ENCODE peak calls at places on chromosomes 13 and 19, in four cellular contexts. B is IMR-90, Q is K562, N is GM12878. F is an unnamed sample.

GRCh38 chr19:21693399-21693798 is 74.0 kb downstream of the ZNF100 start:
- DNase-seq in N (no peak), Q (no peak), B (no peak), F (no peak)

GRCh38 chr19:47310819-47311218 is 1.2 kb downstream of the C5AR1 start:
- DNase-seq in Q (no peak), B (peak; percentile 21), N (no peak), F (peak; percentile 89)

GRCh38 chr13:91375119-91375729 is 23.2 kb upstream of the GPC5 start:
- DNase-seq in B (peak; percentile 8), N (no peak), Q (peak; percentile 83), F (no peak)

GRCh38 chr19:45919678-45920077 is 5.1 kb upstream of the NANOS2 start:
- DNase-seq in N (no peak), Q (no peak), B (no peak), F (no peak)

GRCh38 chr13:111460548-111461444 is 140.4 kb downstream of the TEX29 start:
- DNase-seq in N (no peak), B (peak; percentile 47), Q (no peak), F (peak; percentile 6)

GRCh38 chr19:6613711-6614110 is 22.8 kb upstream of the CD70 start:
- DNase-seq in N (no peak), B (no peak), Q (no peak), F (no peak)

GRCh38 chr19:33595783-33596182 is 26.0 kb upstream of the CHST8 start:
- DNase-seq in Q (no peak), B (no peak), N (no peak), F (no peak)

GRCh38 chr13:48159436-48160225 is 64.7 kb upstream of the MED4 start:
- DNase-seq in B (no peak), N (no peak), Q (no peak), F (no peak)

GRCh38 chr13:73057284-73058025 is 1.4 kb upstream of the KLF5 start:
- DNase-seq in N (no peak), Q (no peak), B (no peak), F (no peak)

GRCh38 chr19:1082928-1083816 is 12.0 kb downstream of the POLR2E start:
- DNase-seq in B (no peak), N (no peak), Q (no peak), F (no peak)

GRCh38 chr19:2426661-2427322 is 594 bp downstream of the TIMM13 start:
- DNase-seq in B (peak; percentile 14), N (no peak), Q (peak; percentile 88), F (peak; percentile 59)

GRCh38 chr19:45484273-45484945 is 12.4 kb downstream of the RTN2 start:
- DNase-seq in B (no peak), N (no peak), Q (no peak), F (no peak)

GRCh38 chr13:66660013-66660804 is 569.9 kb downstream of the PCDH9 start:
- DNase-seq in B (peak; percentile 75), N (no peak), Q (no peak), F (peak; percentile 61)

GRCh38 chr13:20664304-20664703 is 39.2 kb upstream of the IL17D start:
- DNase-seq in N (no peak), Q (no peak), B (no peak), F (no peak)

GRCh38 chr13:25232937-25233515 is 54.3 kb downstream of the MTMR6 start:
- DNase-seq in N (no peak), B (peak; percentile 21), Q (peak; percentile 17), F (peak; percentile 41)

GRCh38 chr19:55606817-55607216 is 1.4 kb downstream of the ZNF865 start:
- DNase-seq in Q (no peak), B (no peak), N (no peak), F (no peak)

DNA sequence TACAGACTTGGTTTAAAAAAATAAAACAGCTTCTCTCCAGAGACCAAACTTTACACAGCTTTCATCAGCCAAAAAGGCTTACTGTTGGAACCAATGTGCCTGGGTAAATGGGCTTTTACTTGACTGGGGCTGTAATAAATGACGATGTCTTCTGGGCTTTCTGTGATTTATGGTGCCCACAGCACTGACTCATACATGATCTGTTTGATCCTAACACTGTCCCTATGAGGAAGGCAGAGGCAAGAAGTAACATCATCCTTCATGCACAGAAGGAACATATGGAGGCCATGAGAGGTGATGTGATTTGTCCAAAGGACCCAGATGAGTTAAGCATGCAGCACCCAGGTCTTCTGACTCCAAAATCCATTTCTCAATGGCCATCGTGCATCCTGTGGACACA is 77.4 kb downstream of the DOCK9 start:
- DNase-seq in Q (no peak), B (no peak), N (no peak), F (no peak)
- TF ChIP-seq ELK1 in Q (no peak), B (no peak), N (no peak), F (no peak)

DNA sequence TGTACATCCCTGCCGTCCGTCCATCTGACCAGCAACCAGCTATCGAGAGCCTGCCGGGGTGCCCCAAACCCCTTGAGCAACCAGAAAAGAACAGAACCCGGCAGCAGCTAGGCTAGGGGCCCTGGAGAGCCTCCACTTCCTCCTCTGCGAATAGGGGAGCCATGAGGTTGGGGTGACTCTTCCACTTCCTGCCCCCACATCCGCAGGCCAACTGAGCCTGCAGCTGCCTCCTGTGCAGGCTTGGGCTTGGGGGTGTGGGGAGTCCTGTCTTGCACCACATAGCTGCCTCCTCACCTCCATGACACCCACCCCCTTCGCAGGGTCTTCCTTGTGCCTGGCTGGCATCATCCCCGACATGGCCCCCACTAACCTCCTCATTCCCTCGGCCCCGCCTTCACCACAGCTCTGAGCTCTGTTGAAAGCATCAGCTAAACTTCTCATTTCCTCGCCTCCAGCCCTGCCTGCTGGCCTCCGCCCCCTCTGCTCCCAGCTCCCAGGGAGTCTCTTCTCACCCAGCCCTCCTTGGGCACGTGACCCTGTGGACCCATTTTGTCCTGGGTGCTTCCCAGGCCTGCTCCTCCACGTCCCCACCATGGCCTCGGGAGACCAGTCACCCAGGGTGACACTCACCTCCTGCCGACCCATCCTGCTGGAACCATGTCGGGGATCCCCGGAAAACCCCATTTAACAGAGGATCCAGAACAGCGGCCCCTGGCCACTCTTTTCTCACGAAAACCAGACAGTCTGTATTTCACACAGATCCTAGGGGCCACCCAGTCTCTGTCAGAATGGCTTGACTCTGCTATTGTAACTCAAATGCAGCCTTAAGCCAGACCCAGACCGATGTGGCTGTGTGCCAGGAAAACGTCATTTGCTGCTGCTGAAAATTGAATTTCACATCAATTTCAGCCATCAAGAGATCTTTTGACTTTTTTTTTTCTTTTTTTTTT is 50.4 kb downstream of the MYO9B start:
- DNase-seq in Q (no peak), B (peak; percentile 25), N (peak; percentile 79), F (no peak)
- TF ChIP-seq ELK1 in Q (no peak), B (no peak), N (no peak), F (no peak)

DNA sequence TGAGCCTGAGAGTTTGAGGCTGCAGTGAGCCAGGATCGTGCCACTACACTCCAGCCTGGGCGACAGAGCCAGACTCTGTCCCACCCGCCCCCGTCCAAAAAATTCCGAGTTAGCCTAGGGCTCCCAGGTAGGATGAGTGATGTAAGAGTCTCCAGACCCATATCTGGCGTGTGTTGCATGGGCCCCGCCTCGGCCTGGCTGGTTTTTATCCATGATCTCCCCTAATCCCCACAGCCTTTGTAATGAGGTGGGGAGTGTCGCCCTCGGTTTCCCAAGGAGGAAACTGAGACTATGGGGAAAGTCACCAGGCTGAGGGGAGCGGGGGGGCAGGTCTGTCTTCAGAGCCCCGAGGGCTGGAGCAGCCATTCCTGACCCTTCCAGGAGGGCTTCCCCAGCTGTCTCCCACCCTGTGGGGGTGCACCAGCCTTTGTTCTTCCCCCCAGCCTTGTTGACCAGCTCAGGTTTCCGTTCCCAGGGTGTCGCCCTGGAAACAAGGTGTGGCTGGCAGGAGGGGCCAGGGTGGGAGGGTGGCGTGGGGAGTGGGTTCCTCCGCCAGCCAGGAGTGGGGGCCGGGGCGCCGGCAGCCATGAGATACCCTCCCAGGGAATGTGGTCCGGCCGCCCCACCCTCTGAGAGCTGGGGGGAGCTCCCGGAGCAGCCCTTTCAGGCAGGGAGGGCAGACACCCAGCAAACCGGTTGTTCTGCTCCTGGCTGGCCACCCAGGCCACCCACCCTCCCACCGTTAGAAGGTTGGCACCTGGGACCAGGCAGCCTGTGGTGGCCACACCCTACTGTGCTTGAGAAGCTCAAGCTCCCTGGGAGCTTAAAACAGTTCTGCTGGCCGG is 11.5 kb downstream of the MYH14 start:
- DNase-seq in Q (no peak), B (no peak), N (no peak), F (no peak)
- TF ChIP-seq ELK1 in Q (no peak), B (no peak), N (no peak), F (no peak)

GRCh38 chr13:38680912-38681311 is 6.0 kb upstream of the FREM2 start:
- DNase-seq in B (no peak), Q (no peak), N (no peak), F (no peak)
- TF ChIP-seq ELK1 in B (no peak), Q (no peak), N (no peak), F (no peak)

GRCh38 chr13:113023217-113023597 is 54.2 kb downstream of the MCF2L start:
- DNase-seq in Q (no peak), B (no peak), N (no peak), F (no peak)
- TF ChIP-seq ELK1 in Q (no peak), B (no peak), N (no peak), F (no peak)